ENCODE peak calls at places on chromosomes 3 and 15, in eight cellular contexts. D is dorsolateral prefrontal cortex, V is small intestine, K is NCI-H1092 treated with DMSO at 0.1 percent for 48 hours, Z is NCI-H524, B is T-cell, A is GM06990, U is nephron progenitor cell. I is an unnamed sample.
A peak's percentile ranks its signal among the peaks of the same experiment; 100 is the strongest.

GRCh38 chr3:44892689-44893088 is 18.3 kb downstream of the TGM4 start:
- DNase-seq in V (no peak), B (no peak), K (no peak), D (no peak), A (no peak), U (no peak), Z (no peak), I (no peak)

GRCh38 chr15:70995383-70995965 is 102.8 kb downstream of the LRRC49 start:
- DNase-seq in B (no peak), U (no peak), V (peak; percentile 0), K (no peak), A (no peak), Z (no peak), D (no peak), I (no peak)

GRCh38 chr15:83108266-83109219 is 1.1 kb downstream of the TM6SF1 start:
- DNase-seq in V (no peak), A (peak; percentile 59), D (peak; percentile 16), B (peak; percentile 14), Z (peak; percentile 30), K (no peak), U (no peak), I (peak; percentile 83)

GRCh38 chr3:143135150-143135549 is 15.6 kb downstream of the CHST2 start:
- DNase-seq in K (no peak), V (no peak), Z (no peak), U (no peak), D (no peak), B (no peak), A (no peak), I (peak; percentile 38)

GRCh38 chr3:149603126-149604074 is 54.4 kb downstream of the WWTR1 start:
- DNase-seq in U (no peak), D (no peak), V (no peak), Z (no peak), K (no peak), B (no peak), A (no peak), I (no peak)

GRCh38 chr3:69738291-69738690 is 973 bp upstream of the MITF start:
- DNase-seq in D (no peak), B (no peak), K (no peak), U (no peak), Z (peak; percentile 30), V (peak; percentile 10), A (no peak), I (no peak)

GRCh38 chr15:54227569-54227968 is 249.3 kb downstream of the UNC13C start:
- DNase-seq in A (no peak), V (no peak), K (no peak), U (no peak), B (no peak), Z (no peak), D (no peak), I (no peak)

GRCh38 chr15:53448215-53449001 is 311.1 kb downstream of the WDR72 start:
- DNase-seq in U (no peak), V (no peak), B (no peak), K (peak; percentile 39), A (no peak), D (no peak), Z (no peak), I (no peak)

GRCh38 chr15:67931861-67932260 is 92.0 kb upstream of the RNU6-1 start:
- DNase-seq in B (no peak), V (peak; percentile 43), U (no peak), A (no peak), D (no peak), K (no peak), Z (no peak), I (no peak)

GRCh38 chr15:31236184-31237041 is 90.2 kb upstream of the KLF13 start:
- DNase-seq in U (no peak), V (peak; percentile 34), Z (peak; percentile 81), K (peak; percentile 93), B (no peak), D (peak; percentile 73), A (peak; percentile 81), I (peak; percentile 52)

GRCh38 chr3:122358633-122359032 is 24.4 kb downstream of the MIX23 start:
- DNase-seq in D (no peak), Z (no peak), K (no peak), B (no peak), V (no peak), U (no peak), A (no peak), I (no peak)

I was measured in GM12865.